ENCODE peak calls at places on chromosome 20, in five cellular contexts. Z is cardiac muscle cell; G is activated CD8-positive, alpha-beta memory T cell treated with anti-CD3 and anti-CD28 coated beads, Interleukin-2, amount 50 U/mL, for 4 hours; J is amygdala; H is stimulated activated CD8-positive, alpha-beta memory T cell treated with anti-CD3 and anti-CD28 coated beads, Interleukin-12 subunit alpha, Interleukin-12 subunit beta, amount 100 ng/mL, for 4 hours. B is an unnamed sample.

GRCh38 chr20:35269055-35269781 is 8.7 kb downstream of the MMP24OS start:
- DNase-seq in Z (peak), G (peak), J (peak), H (no peak), B (no peak)

GRCh38 chr20:41654884-41655283 is 36.7 kb upstream of the CHD6 start:
- DNase-seq in Z (peak), G (no peak), J (no peak), H (no peak), B (no peak)

GRCh38 chr20:57007171-57007540 is 259.3 kb downstream of the BMP7 start:
- DNase-seq in Z (no peak), G (no peak), J (no peak), H (no peak), B (no peak)

GRCh38 chr20:63884506-63885263 is 10.2 kb upstream of the DNAJC5 start:
- DNase-seq in Z (no peak), G (no peak), J (peak), H (no peak), B (no peak)

GRCh38 chr20:63224272-63225081 is 8.5 kb upstream of the YTHDF1 start:
- DNase-seq in Z (peak), G (no peak), J (no peak), H (no peak), B (no peak)

GRCh38 chr20:10910535-10911239 is 236.9 kb upstream of the JAG1 start:
- DNase-seq in Z (no peak), G (no peak), J (no peak), H (no peak), B (no peak)

GRCh38 chr20:8573686-8574085 is 441.6 kb downstream of the PLCB1 start:
- DNase-seq in Z (no peak), G (no peak), J (no peak), H (no peak), B (no peak)

GRCh38 chr20:6468751-6469150 is 298.7 kb upstream of the BMP2 start:
- DNase-seq in Z (no peak), G (no peak), J (no peak), H (no peak), B (no peak)

GRCh38 chr20:17835941-17836861 is 132.4 kb downstream of the SNX5 start:
- DNase-seq in Z (no peak), G (no peak), J (no peak), H (no peak), B (no peak)

GRCh38 chr20:63089051-63089907 is 82.5 kb upstream of the BHLHE23 start:
- DNase-seq in Z (no peak), G (peak), J (no peak), H (no peak), B (no peak)

GRCh38 chr20:2698912-2699311 is 6.3 kb downstream of the EBF4 start:
- DNase-seq in Z (no peak), G (no peak), J (no peak), H (no peak), B (no peak)

GRCh38 chr20:43799150-43799711 is 72.4 kb upstream of the GTSF1L start:
- DNase-seq in Z (no peak), G (no peak), J (peak), H (no peak), B (no peak)

GRCh38 chr20:58471161-58471834 is 43.9 kb downstream of the APCDD1L start:
- DNase-seq in Z (no peak), G (no peak), J (no peak), H (no peak), B (no peak)

GRCh38 chr20:38727602-38728236 is 3.4 kb downstream of the SLC32A1 start:
- DNase-seq in Z (no peak), G (no peak), J (no peak), H (no peak), B (no peak)

GRCh38 chr20:44651507-44652373 is at the start of gene ADA:
- DNase-seq in Z (peak), G (peak), J (peak), H (no peak), B (no peak)

GRCh38 chr20:5181955-5182354 is 55.1 kb downstream of the CDS2 start:
- DNase-seq in Z (no peak), G (no peak), J (no peak), H (no peak), B (no peak)

GRCh38 chr20:48784273-48784641 is 43.5 kb downstream of the PREX1 start:
- DNase-seq in Z (no peak), G (no peak), J (no peak), H (no peak), B (no peak)

GRCh38 chr20:22368235-22368634 is 216.1 kb downstream of the FOXA2 start:
- DNase-seq in Z (no peak), G (no peak), J (no peak), H (no peak), B (no peak)

GRCh38 chr20:57106692-57107091 is 159.7 kb downstream of the BMP7 start:
- DNase-seq in Z (no peak), G (no peak), J (no peak), H (no peak), B (no peak)

GRCh38 chr20:25360631-25361286 is 29.9 kb downstream of the ABHD12 start:
- DNase-seq in Z (no peak), G (no peak), J (no peak), H (no peak), B (no peak)

GRCh38 chr20:12171927-12172581 is 254.4 kb downstream of the BTBD3 start:
- DNase-seq in Z (peak), G (no peak), J (no peak), H (no peak), B (no peak)

GRCh38 chr20:58044286-58044685 is 184.2 kb downstream of the ANKRD60 start:
- DNase-seq in Z (no peak), G (no peak), J (no peak), H (no peak), B (no peak)

GRCh38 chr20:19621072-19621471 is 137.0 kb upstream of the RIN2 start:
- DNase-seq in Z (no peak), G (no peak), J (no peak), H (no peak), B (no peak)

B was measured in activated gamma-delta T cell treated with anti-CD3 and anti-CD28 coated beads, Interleukin-2, amount 50 U/mL, for 16 hours.